ENCODE peak calls at places on chromosomes 1 and 21, in seven cellular contexts. G is endothelial cell of umbilical vein, N is prostate gland, B is HCT116, E is foreskin fibroblast, H is kidney epithelial cell, Z is glutamatergic neuron. R is an unnamed sample.

GRCh38 chr1:232600430-232601258 is 29.3 kb downstream of the SIPA1L2 start:
- DNase-seq in G (no peak), N (no peak), B (no peak), E (no peak), H (no peak), Z (no peak), R (no peak)

GRCh38 chr1:47181955-47182680 is 7.7 kb downstream of the PDZK1IP1 start:
- DNase-seq in G (peak), N (no peak), B (no peak), E (no peak), H (peak), Z (no peak), R (no peak)

GRCh38 chr1:209758360-209758759 is 2.5 kb downstream of the TRAF3IP3 start:
- DNase-seq in G (no peak), N (no peak), B (no peak), E (no peak), H (no peak), Z (no peak), R (no peak)

GRCh38 chr1:169260478-169260877 is 107.1 kb downstream of the NME7 start:
- DNase-seq in G (no peak), N (no peak), B (no peak), E (no peak), H (no peak), Z (no peak), R (no peak)

GRCh38 chr1:151510614-151510956 is 602 bp upstream of the CGN start:
- DNase-seq in G (no peak), N (no peak), B (no peak), E (no peak), H (no peak), Z (no peak), R (no peak)

GRCh38 chr21:26851109-26851944 is 6.1 kb upstream of the ADAMTS1 start:
- DNase-seq in G (no peak), N (no peak), B (no peak), E (no peak), H (no peak), Z (no peak), R (no peak)

GRCh38 chr21:45330075-45330781 is 42.5 kb upstream of the POFUT2 start:
- DNase-seq in G (no peak), N (no peak), B (no peak), E (peak), H (peak), Z (no peak), R (no peak)

GRCh38 chr1:43982798-43983197 is 3.8 kb downstream of the B4GALT2 start:
- DNase-seq in G (no peak), N (no peak), B (no peak), E (no peak), H (no peak), Z (no peak), R (no peak)

GRCh38 chr1:39919545-39919944 is 17.8 kb upstream of the MYCL start:
- DNase-seq in G (peak), N (peak), B (peak), E (peak), H (no peak), Z (no peak), R (peak)

GRCh38 chr1:29237906-29238600 is 1.7 kb downstream of the PTPRU start:
- DNase-seq in G (peak), N (peak), B (no peak), E (no peak), H (no peak), Z (peak), R (no peak)

GRCh38 chr1:41660570-41661427 is 176.3 kb upstream of the EDN2 start:
- DNase-seq in G (no peak), N (no peak), B (no peak), E (no peak), H (no peak), Z (no peak), R (no peak)

GRCh38 chr1:2070016-2070415 is 19.8 kb downstream of the PRKCZ start:
- DNase-seq in G (no peak), N (no peak), B (no peak), E (no peak), H (no peak), Z (no peak), R (no peak)

GRCh38 chr21:33026878-33027400 is 1.2 kb downstream of the OLIG2 start:
- DNase-seq in G (no peak), N (no peak), B (no peak), E (no peak), H (no peak), Z (peak), R (peak)

GRCh38 chr1:65605621-65606020 is 185.2 kb downstream of the LEPR start:
- DNase-seq in G (peak), N (no peak), B (no peak), E (peak), H (no peak), Z (no peak), R (no peak)

GRCh38 chr1:243294723-243295121 is 38.9 kb downstream of the SDCCAG8 start:
- DNase-seq in G (peak), N (no peak), B (no peak), E (peak), H (no peak), Z (no peak), R (no peak)

GRCh38 chr21:38166214-38166547 is 90.6 kb upstream of the KCNJ15 start:
- DNase-seq in G (no peak), N (no peak), B (no peak), E (no peak), H (no peak), Z (peak), R (peak)

GRCh38 chr1:247448107-247448778 is 9.7 kb downstream of the OR2B11 start:
- DNase-seq in G (peak), N (peak), B (no peak), E (peak), H (peak), Z (peak), R (peak)

GRCh38 chr1:27357281-27358037 is 9.3 kb downstream of the MAP3K6 start:
- DNase-seq in G (peak), N (peak), B (no peak), E (peak), H (no peak), Z (peak), R (peak)

GRCh38 chr1:53327183-53327941 is 508 bp downstream of the LRP8 start:
- DNase-seq in G (peak), N (no peak), B (no peak), E (peak), H (no peak), Z (peak), R (peak)

GRCh38 chr1:7885513-7886298 is 32.8 kb upstream of the UTS2 start:
- DNase-seq in G (no peak), N (no peak), B (peak), E (no peak), H (no peak), Z (peak), R (peak)

GRCh38 chr1:185208626-185209170 is 51.7 kb downstream of the SWT1 start:
- DNase-seq in G (no peak), N (no peak), B (no peak), E (no peak), H (no peak), Z (no peak), R (no peak)

GRCh38 chr1:64499966-64500365 is 30.0 kb downstream of the CACHD1 start:
- DNase-seq in G (no peak), N (no peak), B (peak), E (no peak), H (no peak), Z (no peak), R (peak)

GRCh38 chr1:158095737-158096335 is 84.9 kb upstream of the CD1D start:
- DNase-seq in G (peak), N (no peak), B (no peak), E (no peak), H (no peak), Z (peak), R (peak)

GRCh38 chr1:119766374-119766794 is 2.3 kb downstream of the HMGCS2 start:
- DNase-seq in G (no peak), N (peak), B (no peak), E (no peak), H (no peak), Z (no peak), R (no peak)

GRCh38 chr1:200966934-200967333 is 56.6 kb downstream of the KIF21B start:
- DNase-seq in G (no peak), N (no peak), B (no peak), E (no peak), H (no peak), Z (no peak), R (no peak)

DNA sequence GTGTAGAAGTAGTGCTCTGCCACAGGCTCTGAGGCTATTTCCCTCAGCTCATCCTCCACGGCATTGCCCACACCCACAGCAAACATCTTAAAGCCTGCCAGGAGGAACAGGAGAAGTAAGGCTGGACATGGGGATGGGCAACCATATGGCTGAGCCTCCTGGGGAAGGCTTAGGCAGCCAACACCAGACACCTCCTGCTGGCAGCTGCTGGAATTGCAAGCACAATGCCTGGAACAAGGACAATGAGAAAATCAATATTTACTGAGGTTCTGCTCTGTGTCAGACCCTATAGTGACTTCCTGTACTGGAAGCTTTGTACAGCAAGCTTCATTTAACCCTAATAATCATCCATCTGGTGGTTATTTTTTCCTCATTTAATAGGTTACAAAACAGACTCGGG is 8.2 kb downstream of the MATN1 start:
- DNase-seq in G (no peak), N (no peak), B (no peak), E (no peak), H (no peak), Z (peak), R (no peak)
- TF ChIP-seq CTCF in G (peak), N (peak), B (peak), E (peak), H (peak), Z (peak), R (peak)

GRCh38 chr1:186330758-186331157 is 44.3 kb downstream of the TPR start:
- DNase-seq in G (no peak), N (no peak), B (peak), E (no peak), H (no peak), Z (no peak), R (no peak)
- TF ChIP-seq CTCF in G (peak), N (peak), B (peak), E (peak), H (peak), Z (peak), R (peak)

DNA sequence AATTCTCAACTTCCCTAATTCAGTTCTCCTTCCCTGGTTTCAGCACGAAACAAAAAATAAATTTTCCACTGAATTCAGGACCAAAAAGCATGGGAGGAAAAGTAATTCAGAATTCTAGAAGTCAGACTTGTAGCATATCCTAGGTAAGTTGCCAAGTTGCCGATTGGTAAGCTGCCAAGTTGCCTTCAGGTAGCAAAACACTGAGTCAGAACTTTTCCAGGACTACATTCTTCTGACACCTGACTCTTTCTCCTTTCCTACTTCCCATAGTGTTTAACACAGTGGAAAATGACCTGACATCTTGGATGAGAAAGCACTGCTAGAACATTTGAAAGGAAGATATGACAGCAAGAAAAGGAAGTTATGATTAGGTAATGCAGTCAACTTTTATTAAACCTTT is 322.8 kb downstream of the SPATA17 start:
- DNase-seq in G (no peak), N (no peak), B (no peak), E (no peak), H (peak), Z (no peak), R (no peak)
- TF ChIP-seq CTCF in G (no peak), N (no peak), B (no peak), E (no peak), H (no peak), Z (no peak), R (no peak)

DNA sequence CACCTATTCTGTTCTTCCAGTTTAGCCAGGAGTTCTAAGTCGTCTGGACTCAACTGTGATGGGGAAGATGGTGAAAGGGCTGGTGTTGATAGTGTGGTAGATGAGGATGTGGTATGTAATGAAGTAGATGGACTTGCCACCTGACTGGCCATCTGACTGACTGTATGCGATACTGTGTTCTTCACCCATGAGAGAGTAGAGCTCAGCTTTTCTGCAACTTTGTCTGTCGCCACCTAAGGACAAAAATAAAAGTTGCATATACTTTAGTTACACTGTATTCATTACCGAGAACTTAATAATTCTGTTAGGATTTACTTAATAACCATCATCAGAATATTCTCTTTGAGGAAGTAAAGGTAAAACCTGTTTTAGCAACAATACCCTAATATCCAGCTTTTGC is 48.5 kb downstream of the EVI5 start:
- DNase-seq in G (peak), N (no peak), B (no peak), E (no peak), H (no peak), Z (no peak), R (peak)
- TF ChIP-seq CTCF in G (no peak), N (no peak), B (peak), E (peak), H (peak), Z (no peak), R (peak)

GRCh38 chr1:203573730-203574129 is 52.9 kb upstream of the ATP2B4 start:
- DNase-seq in G (no peak), N (no peak), B (no peak), E (no peak), H (no peak), Z (no peak), R (no peak)
- TF ChIP-seq CTCF in G (no peak), N (no peak), B (no peak), E (no peak), H (no peak), Z (no peak), R (peak)

GRCh38 chr1:234186037-234186688 is 187.1 kb upstream of the COA6 start:
- DNase-seq in G (no peak), N (no peak), B (peak), E (no peak), H (peak), Z (no peak), R (no peak)
- TF ChIP-seq CTCF in G (no peak), N (no peak), B (no peak), E (no peak), H (no peak), Z (no peak), R (no peak)

GRCh38 chr1:240824238-240824637 is 212.3 kb upstream of the GREM2 start:
- DNase-seq in G (no peak), N (no peak), B (no peak), E (no peak), H (no peak), Z (peak), R (no peak)
- TF ChIP-seq CTCF in G (no peak), N (no peak), B (no peak), E (no peak), H (no peak), Z (no peak), R (peak)

R was measured in WERI-Rb-1.